ENCODE peak calls at places on chromosomes 3 and 15, in ten cellular contexts. A is cardiac muscle cell; D is GM12891; J is stimulated activated CD8-positive, alpha-beta memory T cell treated with anti-CD3 and anti-CD28 coated beads, Interleukin-15, amount 100 ng/mL, for 4 hours; G is cardiac septum; S is right cardiac atrium; E is HTR-8/SVneo; F is amygdala; T is CD4-positive, alpha-beta T cell; N is GM04504. M is an unnamed sample.
A peak's percentile ranks its signal among the peaks of the same experiment; 100 is the strongest.

GRCh38 chr3:69385723-69386483 is at the start of gene FRMD4B:
- DNase-seq in S (peak; percentile 79), D (peak; percentile 41), E (peak; percentile 50), F (peak; percentile 80), A (peak; percentile 18), J (no peak), N (no peak), T (no peak), G (peak; percentile 91), M (no peak)

GRCh38 chr15:62850791-62851291 is 191.7 kb upstream of the TPM1 start:
- DNase-seq in F (no peak), G (no peak), E (peak; percentile 80), N (no peak), J (no peak), S (no peak), A (peak; percentile 71), T (no peak), D (no peak), M (peak; percentile 64)

GRCh38 chr3:55455915-55456314 is 31.2 kb downstream of the WNT5A start:
- DNase-seq in E (no peak), S (no peak), F (no peak), N (no peak), T (no peak), G (no peak), A (no peak), J (no peak), D (no peak), M (no peak)

GRCh38 chr3:72901840-72902239 is 14.0 kb downstream of the GXYLT2 start:
- DNase-seq in E (no peak), A (no peak), G (no peak), T (no peak), J (no peak), F (no peak), D (no peak), S (no peak), N (no peak), M (no peak)

GRCh38 chr15:40493089-40493840 is 22.5 kb downstream of the CHST14 start:
- DNase-seq in E (no peak), A (no peak), F (no peak), G (no peak), J (peak; percentile 64), D (no peak), T (peak; percentile 15), N (no peak), S (no peak), M (peak; percentile 26)

GRCh38 chr15:75213768-75214221 is 12.1 kb downstream of the C15orf39 start:
- DNase-seq in E (no peak), F (no peak), A (no peak), S (no peak), J (no peak), N (no peak), D (no peak), G (no peak), T (no peak), M (no peak)

GRCh38 chr15:65758242-65758641 is 33.9 kb downstream of the DENND4A start:
- DNase-seq in G (no peak), N (no peak), A (no peak), F (no peak), S (no peak), T (no peak), D (no peak), E (no peak), J (no peak), M (no peak)

GRCh38 chr3:42134867-42135464 is 43.8 kb downstream of the TRAK1 start:
- DNase-seq in D (no peak), T (no peak), F (no peak), J (no peak), N (no peak), A (no peak), S (no peak), G (no peak), E (no peak), M (no peak)

GRCh38 chr15:88106063-88106462 is 150.5 kb downstream of the NTRK3 start:
- DNase-seq in S (no peak), T (no peak), N (no peak), A (no peak), F (no peak), J (no peak), G (no peak), E (no peak), D (no peak), M (no peak)

GRCh38 chr3:154427685-154428291 is 2.2 kb downstream of the GPR149 start:
- DNase-seq in J (no peak), T (no peak), E (no peak), S (no peak), F (no peak), D (no peak), A (no peak), G (no peak), N (no peak), M (no peak)

GRCh38 chr3:120450914-120451669 is at the start of gene FSTL1:
- DNase-seq in N (no peak), G (peak; percentile 82), E (peak; percentile 72), S (peak; percentile 84), A (peak; percentile 81), J (no peak), D (no peak), F (peak; percentile 11), T (no peak), M (peak; percentile 52)

GRCh38 chr15:60703196-60703933 is 224.4 kb upstream of the ICE2 start:
- DNase-seq in E (no peak), D (no peak), J (no peak), T (no peak), A (peak; percentile 15), F (no peak), G (no peak), N (no peak), S (no peak), M (no peak)

GRCh38 chr15:67746450-67746849 is 78.9 kb upstream of the SKOR1 start:
- DNase-seq in F (no peak), A (no peak), E (no peak), G (no peak), N (no peak), S (no peak), D (no peak), T (no peak), J (no peak), M (no peak)

GRCh38 chr3:14358426-14359211 is 43.8 kb upstream of the SLC6A6 start:
- DNase-seq in A (peak; percentile 86), F (no peak), E (no peak), T (no peak), S (peak; percentile 63), N (peak; percentile 24), D (no peak), G (no peak), J (no peak), M (no peak)

M was measured in HCEC 1CT.